ENCODE peak calls at places on chromosome 4, in four cellular contexts. A is left cardiac atrium, Z is T-helper 1 cell, K is A549. C is an unnamed sample.
A peak's percentile ranks its signal among the peaks of the same experiment; 100 is the strongest.

GRCh38 chr4:170025523-170026252 is 507 bp downstream of the MFAP3L start:
- DNase-seq in A (peak; percentile 35), Z (peak; percentile 4), K (peak; percentile 7), C (no peak)

GRCh38 chr4:57499786-57500185 is 389.6 kb upstream of the IGFBP7 start:
- DNase-seq in A (no peak), Z (no peak), K (no peak), C (peak; percentile 3)

GRCh38 chr4:125952631-125953030 is 637.9 kb downstream of the FAT4 start:
- DNase-seq in A (no peak), Z (no peak), K (no peak), C (no peak)

GRCh38 chr4:112944006-112944405 is 105.4 kb upstream of the ANK2 start:
- DNase-seq in A (no peak), Z (no peak), K (no peak), C (no peak)

GRCh38 chr4:168893205-168893604 is 116.8 kb downstream of the CBR4 start:
- DNase-seq in A (no peak), Z (no peak), K (no peak), C (no peak)

GRCh38 chr4:86338521-86338920 is 21.3 kb downstream of the MAPK10 start:
- DNase-seq in A (no peak), Z (no peak), K (no peak), C (no peak)

GRCh38 chr4:29259556-29259955 is 1460.6 kb upstream of the PCDH7 start:
- DNase-seq in A (no peak), Z (no peak), K (no peak), C (no peak)

GRCh38 chr4:3689576-3690551 is 76.3 kb upstream of the ADRA2C start:
- DNase-seq in A (no peak), Z (no peak), K (no peak), C (no peak)

GRCh38 chr4:52368895-52369294 is 290.2 kb downstream of the USP46 start:
- DNase-seq in A (no peak), Z (no peak), K (no peak), C (no peak)

GRCh38 chr4:7750508-7750907 is 189.2 kb downstream of the AFAP1 start:
- DNase-seq in A (no peak), Z (no peak), K (no peak), C (no peak)

GRCh38 chr4:11487876-11488545 is 59.3 kb upstream of the HS3ST1 start:
- DNase-seq in A (no peak), Z (no peak), K (no peak), C (no peak)

GRCh38 chr4:8468746-8469535 is 28.4 kb downstream of the TRMT44 start:
- DNase-seq in A (peak; percentile 63), Z (peak; percentile 23), K (peak; percentile 28), C (peak; percentile 83)

GRCh38 chr4:66273110-66273509 is 602.8 kb upstream of the EPHA5 start:
- DNase-seq in A (no peak), Z (no peak), K (no peak), C (no peak)

GRCh38 chr4:1400861-1401408 is 5.3 kb downstream of the NKX1-1 start:
- DNase-seq in A (no peak), Z (no peak), K (no peak), C (no peak)

GRCh38 chr4:40210776-40211175 is 13.9 kb downstream of the RHOH start:
- DNase-seq in A (no peak), Z (no peak), K (no peak), C (no peak)

GRCh38 chr4:128782076-128782715 is 27.3 kb upstream of the JADE1 start:
- DNase-seq in A (peak; percentile 30), Z (peak; percentile 44), K (no peak), C (no peak)

GRCh38 chr4:76067652-76068286 is 6.7 kb upstream of the ART3 start:
- DNase-seq in A (peak; percentile 75), Z (peak; percentile 50), K (peak; percentile 52), C (peak; percentile 33)

GRCh38 chr4:180058731-180059215 is 2184.4 kb upstream of the TENM3 start:
- DNase-seq in A (no peak), Z (no peak), K (peak; percentile 10), C (peak; percentile 4)

GRCh38 chr4:138572007-138572406 is 329.9 kb upstream of the SLC7A11 start:
- DNase-seq in A (no peak), Z (no peak), K (no peak), C (no peak)

GRCh38 chr4:82785248-82786003 is 13.2 kb downstream of the SCD5 start:
- DNase-seq in A (no peak), Z (no peak), K (peak; percentile 48), C (no peak)

GRCh38 chr4:74266081-74266480 is 42.2 kb upstream of the EPGN start:
- DNase-seq in A (no peak), Z (no peak), K (no peak), C (no peak)

GRCh38 chr4:159341486-159341885 is 238.6 kb downstream of the RAPGEF2 start:
- DNase-seq in A (no peak), Z (no peak), K (no peak), C (no peak)

GRCh38 chr4:52126946-52127345 is 75.8 kb downstream of the SPATA18 start:
- DNase-seq in A (no peak), Z (no peak), K (no peak), C (no peak)

GRCh38 chr4:20684852-20685763 is 15.2 kb upstream of the PACRGL start:
- DNase-seq in A (no peak), Z (no peak), K (peak; percentile 1), C (no peak)

GRCh38 chr4:61336488-61336887 is 136.4 kb downstream of the ADGRL3 start:
- DNase-seq in A (no peak), Z (no peak), K (no peak), C (no peak)

GRCh38 chr4:80073362-80074008 is 456 bp upstream of the ANTXR2 start:
- DNase-seq in A (no peak), Z (no peak), K (no peak), C (no peak)

GRCh38 chr4:81472249-81473085 is 760 bp upstream of the RASGEF1B start:
- DNase-seq in A (peak; percentile 36), Z (no peak), K (peak; percentile 14), C (peak; percentile 29)

GRCh38 chr4:38001927-38002326 is 41.7 kb downstream of the PTTG2 start:
- DNase-seq in A (no peak), Z (no peak), K (no peak), C (no peak)

GRCh38 chr4:187235456-187236170 is 512.0 kb upstream of the FAT1 start:
- DNase-seq in A (no peak), Z (no peak), K (no peak), C (no peak)

GRCh38 chr4:28744066-28744465 is 1883.4 kb downstream of the STIM2 start:
- DNase-seq in A (no peak), Z (no peak), K (no peak), C (no peak)

GRCh38 chr4:107153228-107153627 is 117.1 kb upstream of the DKK2 start:
- DNase-seq in A (peak; percentile 17), Z (no peak), K (no peak), C (no peak)

GRCh38 chr4:21885241-21885640 is 63.3 kb downstream of the KCNIP4 start:
- DNase-seq in A (no peak), Z (no peak), K (no peak), C (no peak)

GRCh38 chr4:181416966-181417365 is 826.2 kb upstream of the TENM3 start:
- DNase-seq in A (no peak), Z (no peak), K (no peak), C (no peak)

GRCh38 chr4:176988226-176988625 is 195.5 kb upstream of the VEGFC start:
- DNase-seq in A (no peak), Z (no peak), K (peak; percentile 49), C (no peak)

GRCh38 chr4:3765271-3766206 is 646 bp upstream of the ADRA2C start:
- DNase-seq in A (peak; percentile 28), Z (no peak), K (peak; percentile 42), C (peak; percentile 97)

GRCh38 chr4:52824603-52825310 is 37.4 kb upstream of the RASL11B start:
- DNase-seq in A (no peak), Z (no peak), K (no peak), C (no peak)

GRCh38 chr4:112410364-112410763 is 105.6 kb downstream of the NEUROG2 start:
- DNase-seq in A (no peak), Z (no peak), K (no peak), C (no peak)

GRCh38 chr4:61374612-61374920 is 174.4 kb downstream of the ADGRL3 start:
- DNase-seq in A (no peak), Z (no peak), K (no peak), C (no peak)

GRCh38 chr4:38188136-38188535 is 227.9 kb downstream of the PTTG2 start:
- DNase-seq in A (no peak), Z (no peak), K (no peak), C (no peak)

GRCh38 chr4:174848596-174848995 is 19.5 kb upstream of the GLRA3 start:
- DNase-seq in A (no peak), Z (no peak), K (no peak), C (no peak)

C was measured in HuH-7.5.